ENCODE peak calls at places on chromosomes 4 and X, in six cellular contexts. D is K562, Z is GM12878, E is SK-N-SH, O is HCT116, L is HepG2. I is an unnamed sample.

GRCh38 chr4:986949-987688 is at the start of gene IDUA:
- DNase-seq in Z (no peak), D (peak; percentile 94), E (peak; percentile 97), L (peak; percentile 74), O (peak; percentile 61), I (peak; percentile 65)

GRCh38 chrX:101482296-101482695 is 3.0 kb upstream of the ARMCX4 start:
- DNase-seq in E (no peak), Z (no peak), O (no peak), L (no peak), D (no peak), I (no peak)

GRCh38 chrX:49040376-49040955 is 2.7 kb downstream of the TFE3 start:
- DNase-seq in Z (no peak), D (no peak), O (no peak), L (no peak), E (no peak), I (peak; percentile 52)

GRCh38 chr4:1480720-1481119 is 74.5 kb upstream of the NKX1-1 start:
- DNase-seq in Z (no peak), L (no peak), E (no peak), D (no peak), O (no peak), I (no peak)

GRCh38 chr4:21387683-21388082 is 560.9 kb downstream of the KCNIP4 start:
- DNase-seq in O (no peak), L (no peak), E (no peak), Z (no peak), D (no peak), I (no peak)

GRCh38 chr4:89727236-89727635 is 109.7 kb downstream of the SNCA start:
- DNase-seq in D (no peak), Z (no peak), E (no peak), L (no peak), O (no peak), I (no peak)

GRCh38 chrX:257681-258289 is 23.4 kb upstream of the PLCXD1 start:
- DNase-seq in E (no peak), Z (no peak), D (no peak), L (peak; percentile 19), O (no peak), I (no peak)

GRCh38 chrX:13055486-13055885 is 11.1 kb upstream of the FAM9C start:
- DNase-seq in O (no peak), Z (no peak), E (no peak), L (no peak), D (no peak), I (no peak)

GRCh38 chr4:86972997-86973396 is 38.2 kb downstream of the AFF1 start:
- DNase-seq in O (no peak), L (peak; percentile 72), E (no peak), D (peak; percentile 73), Z (no peak), I (peak; percentile 52)

GRCh38 chrX:13151806-13152510 is 107.5 kb upstream of the FAM9C start:
- DNase-seq in Z (no peak), D (no peak), E (no peak), O (no peak), L (no peak), I (no peak)

GRCh38 chr4:109424093-109424818 is 9.4 kb upstream of the SEC24B start:
- DNase-seq in L (no peak), D (peak; percentile 59), Z (no peak), O (no peak), E (no peak), I (no peak)

GRCh38 chr4:152032722-152033131 is 271.9 kb upstream of the GATB start:
- DNase-seq in D (no peak), Z (no peak), E (no peak), L (no peak), O (no peak), I (no peak)

GRCh38 chr4:41427306-41427882 is 110.6 kb upstream of the LIMCH1 start:
- DNase-seq in D (no peak), E (no peak), L (no peak), O (no peak), Z (no peak), I (no peak)

GRCh38 chr4:166657261-166657660 is 577.0 kb downstream of the SPOCK3 start:
- DNase-seq in L (no peak), E (no peak), Z (no peak), D (no peak), O (no peak), I (no peak)

GRCh38 chr4:129394635-129395034 is 298.7 kb downstream of the C4orf33 start:
- DNase-seq in Z (no peak), D (no peak), O (no peak), L (no peak), E (no peak), I (no peak)
- TF ChIP-seq POLR2AphosphoS5 in Z (no peak), D (no peak), O (no peak), L (no peak), E (no peak), I (no peak)

DNA sequence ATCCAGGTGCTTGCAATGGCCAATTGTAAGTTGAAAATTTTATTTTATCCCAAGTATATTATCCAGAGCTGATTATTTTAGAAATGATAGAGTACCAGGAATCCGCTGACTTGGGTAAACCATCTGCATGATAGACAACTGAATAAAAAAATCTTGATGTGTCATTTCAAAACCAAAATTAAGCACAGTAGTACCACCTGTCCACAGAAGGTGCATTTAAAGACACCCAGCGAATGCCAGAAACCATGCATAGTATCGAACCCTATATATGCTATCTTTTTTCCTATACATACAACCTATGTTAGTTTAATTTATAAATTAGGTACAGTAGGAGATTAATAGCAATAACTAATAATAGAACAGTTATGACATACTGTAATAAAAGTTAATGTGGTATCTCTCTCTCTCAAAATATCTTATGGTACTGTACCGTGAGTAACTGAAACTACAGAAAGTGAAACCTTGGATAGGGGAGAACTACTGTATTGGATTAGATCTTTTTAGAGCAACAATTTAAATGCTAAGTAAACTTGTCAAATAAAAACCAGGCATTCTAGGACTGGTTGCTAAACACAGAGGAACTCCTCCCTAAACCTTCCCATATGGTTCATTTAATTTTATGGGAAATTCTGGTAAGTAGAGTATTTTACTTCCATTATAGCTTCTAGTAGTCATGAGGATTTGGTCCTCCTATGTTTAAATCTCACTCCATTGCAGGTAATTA is 6.3 kb downstream of the NEIL3 start:
- DNase-seq in D (no peak), Z (no peak), O (no peak), L (no peak), E (no peak), I (no peak)
- H3K4me2 ChIP-seq in D (no peak overlapping the region), Z (peak overlapping the region; percentile 22), O (no peak overlapping the region), L (no peak overlapping the region), E (peak overlapping the region; percentile 68), I (no peak overlapping the region)

DNA sequence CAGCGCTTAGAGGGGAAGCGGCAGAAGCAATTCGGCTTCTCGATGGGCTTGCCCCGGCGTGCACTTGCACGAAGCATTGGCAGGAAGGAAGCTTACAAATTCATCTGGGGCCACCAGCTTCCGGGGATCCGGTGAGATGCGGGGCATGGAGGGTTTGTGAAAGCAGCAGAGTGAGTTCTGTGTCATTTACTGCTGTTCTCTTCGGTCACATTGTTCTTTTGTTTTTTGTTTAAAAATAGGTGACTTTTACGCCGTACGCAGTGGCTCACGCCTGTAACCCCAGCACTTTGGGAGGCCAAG is 47.0 kb downstream of the ASMT start:
- DNase-seq in D (no peak), E (no peak), L (no peak), Z (no peak), O (no peak), I (no peak)
- TF ChIP-seq POLR2AphosphoS5 in D (no peak), E (no peak), L (no peak), Z (peak; percentile 58), O (no peak), I (no peak)

DNA sequence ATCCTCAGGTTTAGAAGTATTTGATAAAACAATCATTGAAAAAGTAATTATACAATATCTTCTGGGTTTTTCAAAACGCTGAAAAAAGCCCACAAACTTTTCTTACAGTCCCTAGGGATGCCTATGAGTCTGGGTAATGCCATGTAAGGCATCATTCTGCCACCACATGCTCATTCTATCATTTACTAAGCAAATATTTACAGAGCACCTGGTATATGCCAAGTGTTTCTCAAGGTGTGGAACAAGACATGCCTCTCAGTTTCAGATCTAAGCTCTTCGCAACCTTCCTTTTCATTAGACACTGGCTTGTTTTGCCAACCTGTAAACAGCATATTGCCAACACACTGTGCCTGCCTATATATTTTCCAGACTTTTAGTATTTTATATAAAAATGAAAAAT is 17.7 kb downstream of the MID1 start:
- DNase-seq in L (no peak), D (no peak), Z (no peak), O (no peak), E (no peak), I (no peak)
- H3K4me2 ChIP-seq in L (no peak overlapping the region), D (no peak overlapping the region), Z (no peak overlapping the region), O (no peak overlapping the region), E (no peak overlapping the region), I (no peak overlapping the region)

GRCh38 chrX:154397888-154398667 is at the start of gene RPL10:
- DNase-seq in O (peak; percentile 93), Z (peak; percentile 90), D (peak; percentile 98), E (peak; percentile 92), L (peak; percentile 92), I (peak; percentile 89)

GRCh38 chrX:154399527-154400368 is 1.6 kb downstream of the RPL10 start:
- DNase-seq in L (no peak), D (no peak), E (no peak), O (no peak), Z (no peak), I (no peak)

GRCh38 chrX:154396948-154397887 is 959 bp upstream of the RPL10 start:
- DNase-seq in Z (no peak), L (peak; percentile 40), E (peak; percentile 79), D (peak; percentile 81), O (no peak), I (peak; percentile 57)

GRCh38 chrX:154401045-154401799 is 3.0 kb downstream of the RPL10 start:
- DNase-seq in D (peak; percentile 67), E (no peak), Z (no peak), O (no peak), L (peak; percentile 70), I (peak; percentile 46)

GRCh38 chrX:154398668-154399526 is 720 bp downstream of the RPL10 start:
- DNase-seq in Z (no peak), E (peak; percentile 62), D (peak; percentile 92), L (peak; percentile 70), O (no peak), I (peak; percentile 61)
- TF ChIP-seq POLR2AphosphoS5 in Z (peak; percentile 9), E (no peak), D (no peak), L (no peak), O (no peak), I (no peak)

DNA sequence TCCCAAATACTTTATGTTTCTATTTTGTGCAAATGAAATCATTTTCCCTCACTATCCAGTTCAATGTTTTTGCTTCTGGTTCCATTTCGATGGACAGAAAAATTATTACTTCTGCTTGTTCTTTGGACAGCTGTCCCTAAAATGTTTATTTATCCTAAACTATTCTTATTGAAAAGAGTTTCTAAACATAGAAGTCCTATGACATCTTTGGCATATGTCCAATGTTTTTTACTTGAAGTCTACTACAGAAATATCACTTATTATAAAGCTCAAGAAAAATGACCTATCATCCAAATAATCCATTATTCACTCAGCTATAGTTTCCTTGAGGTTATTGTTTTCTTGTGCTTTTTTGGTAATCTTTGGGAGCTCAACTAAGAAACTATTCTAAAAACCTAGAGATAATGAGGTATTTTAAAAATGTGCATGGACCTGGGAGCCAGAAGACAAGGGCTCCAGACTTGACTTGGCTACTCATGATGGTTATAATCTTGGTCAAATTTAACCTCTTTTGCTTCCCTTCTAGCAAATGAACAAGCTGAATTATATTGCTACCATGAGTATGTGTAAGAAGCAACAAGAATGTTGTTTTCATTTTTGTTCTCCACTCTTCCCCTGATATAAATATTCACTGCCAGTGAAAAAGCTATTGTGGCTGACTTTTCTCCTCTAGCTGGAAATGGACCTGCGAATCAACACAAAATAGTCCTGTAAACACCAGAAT is 137.5 kb downstream of the FRYL start:
- DNase-seq in D (no peak), O (no peak), L (no peak), E (no peak), Z (no peak), I (no peak)
- H3K4me2 ChIP-seq in D (no peak overlapping the region), O (no peak overlapping the region), L (no peak overlapping the region), E (no peak overlapping the region), Z (no peak overlapping the region), I (no peak overlapping the region)